ENCODE peak calls at places on chromosome 19, in four cellular contexts. One of them, this sample, is unnamed.

GRCh38 chr19:14156971-14157717 is 20.8 kb upstream of the ASF1B start:
- DNase-seq in psoas muscle: no peak
- DNase-seq in amniotic stem cell: no peak
- DNase-seq in activated naive CD4-positive, alpha-beta T cell: no peak
- DNase-seq in this sample: no peak

GRCh38 chr19:13849991-13850909 is 26.7 kb upstream of the NANOS3 start:
- DNase-seq in psoas muscle: peak
- DNase-seq in amniotic stem cell: no peak
- DNase-seq in activated naive CD4-positive, alpha-beta T cell: no peak
- DNase-seq in this sample: no peak

GRCh38 chr19:1017115-1017905 is 3.6 kb downstream of the TMEM259 start:
- DNase-seq in psoas muscle: no peak
- DNase-seq in amniotic stem cell: no peak
- DNase-seq in activated naive CD4-positive, alpha-beta T cell: no peak
- DNase-seq in this sample: no peak

GRCh38 chr19:36418287-36419001 is at the start of gene ZFP82:
- DNase-seq in psoas muscle: peak
- DNase-seq in amniotic stem cell: no peak
- DNase-seq in activated naive CD4-positive, alpha-beta T cell: peak
- DNase-seq in this sample: peak

GRCh38 chr19:46654621-46655152 is 6.3 kb downstream of the DACT3 start:
- DNase-seq in psoas muscle: no peak
- DNase-seq in amniotic stem cell: no peak
- DNase-seq in activated naive CD4-positive, alpha-beta T cell: no peak
- DNase-seq in this sample: no peak

GRCh38 chr19:52066258-52066866 is 17.7 kb upstream of the ZNF432 start:
- DNase-seq in psoas muscle: no peak
- DNase-seq in amniotic stem cell: no peak
- DNase-seq in activated naive CD4-positive, alpha-beta T cell: no peak
- DNase-seq in this sample: no peak

GRCh38 chr19:16394681-16395375 is 70.2 kb downstream of the KLF2 start:
- DNase-seq in psoas muscle: no peak
- DNase-seq in amniotic stem cell: no peak
- DNase-seq in activated naive CD4-positive, alpha-beta T cell: no peak
- DNase-seq in this sample: no peak

GRCh38 chr19:31372245-31372781 is 23.1 kb upstream of the TSHZ3 start:
- DNase-seq in psoas muscle: no peak
- DNase-seq in amniotic stem cell: no peak
- DNase-seq in activated naive CD4-positive, alpha-beta T cell: no peak
- DNase-seq in this sample: no peak

GRCh38 chr19:17797397-17798201 is 2.7 kb downstream of the B3GNT3 start:
- DNase-seq in psoas muscle: no peak
- DNase-seq in amniotic stem cell: no peak
- DNase-seq in activated naive CD4-positive, alpha-beta T cell: no peak
- DNase-seq in this sample: no peak

GRCh38 chr19:44988896-44989563 is 12.2 kb upstream of the RELB start:
- DNase-seq in psoas muscle: peak
- DNase-seq in amniotic stem cell: peak
- DNase-seq in activated naive CD4-positive, alpha-beta T cell: peak
- DNase-seq in this sample: peak

GRCh38 chr19:1076951-1077350 is 10.0 kb downstream of the ARHGAP45 start:
- DNase-seq in psoas muscle: peak
- DNase-seq in amniotic stem cell: no peak
- DNase-seq in activated naive CD4-positive, alpha-beta T cell: peak
- DNase-seq in this sample: no peak

GRCh38 chr19:41994521-41994971 is 516 bp upstream of the ATP1A3 start:
- DNase-seq in psoas muscle: no peak
- DNase-seq in amniotic stem cell: no peak
- DNase-seq in activated naive CD4-positive, alpha-beta T cell: no peak
- DNase-seq in this sample: no peak

GRCh38 chr19:7831452-7831851 is 1.4 kb downstream of the EVI5L start:
- DNase-seq in psoas muscle: no peak
- DNase-seq in amniotic stem cell: no peak
- DNase-seq in activated naive CD4-positive, alpha-beta T cell: no peak
- DNase-seq in this sample: no peak

GRCh38 chr19:12015753-12016116 is 19.7 kb downstream of the ZNF433 start:
- DNase-seq in psoas muscle: no peak
- DNase-seq in amniotic stem cell: no peak
- DNase-seq in activated naive CD4-positive, alpha-beta T cell: no peak
- DNase-seq in this sample: no peak

GRCh38 chr19:17079710-17080440 is 4.3 kb downstream of the MYO9B start:
- DNase-seq in psoas muscle: peak
- DNase-seq in amniotic stem cell: peak
- DNase-seq in activated naive CD4-positive, alpha-beta T cell: peak
- DNase-seq in this sample: peak